ENCODE peak calls at places on chromosomes 4 and X, in nine cellular contexts. W is cardiac muscle cell; X is body of pancreas; Z is GM23338; V is breast epithelium; K is lower lobe of right lung; J is CD4-positive, CD25-positive, alpha-beta regulatory T cell; D is fibroblast of lung; H is GM23248. T is an unnamed sample.

GRCh38 chrX:63613531-63614028 is 171.4 kb downstream of the ARHGEF9 start:
- DNase-seq in W (no peak), X (no peak), Z (no peak), V (no peak), K (no peak), J (no peak), D (no peak), H (no peak), T (no peak)

GRCh38 chrX:18424482-18425198 is 768 bp upstream of the CDKL5 start:
- DNase-seq in W (peak), X (peak), Z (peak), V (no peak), K (peak), J (peak), D (peak), H (peak), T (no peak)

GRCh38 chr4:92303621-92304027 is at the start of gene GRID2:
- DNase-seq in W (peak), X (no peak), Z (peak), V (no peak), K (no peak), J (no peak), D (peak), H (peak), T (no peak)

GRCh38 chr4:31714238-31714637 is 994.1 kb downstream of the PCDH7 start:
- DNase-seq in W (peak), X (no peak), Z (no peak), V (no peak), K (no peak), J (no peak), D (no peak), H (no peak), T (no peak)

GRCh38 chr4:77044458-77045124 is 31.2 kb downstream of the CCNI start:
- DNase-seq in W (peak), X (no peak), Z (peak), V (no peak), K (no peak), J (peak), D (peak), H (peak), T (no peak)

GRCh38 chrX:26032141-26032917 is 105.8 kb upstream of the MAGEB18 start:
- DNase-seq in W (no peak), X (no peak), Z (no peak), V (no peak), K (no peak), J (no peak), D (peak), H (no peak), T (no peak)

GRCh38 chr4:146442801-146443200 is 78.9 kb downstream of the SLC10A7 start:
- DNase-seq in W (no peak), X (no peak), Z (no peak), V (no peak), K (no peak), J (no peak), D (peak), H (peak), T (no peak)

GRCh38 chr4:92387459-92388069 is 83.8 kb downstream of the GRID2 start:
- DNase-seq in W (peak), X (peak), Z (peak), V (no peak), K (no peak), J (peak), D (peak), H (peak), T (no peak)

GRCh38 chrX:78455901-78456300 is 128.5 kb upstream of the CYSLTR1 start:
- DNase-seq in W (no peak), X (no peak), Z (no peak), V (no peak), K (no peak), J (no peak), D (peak), H (peak), T (no peak)

GRCh38 chr4:139176299-139177048 is 544 bp downstream of the ELF2 start:
- DNase-seq in W (peak), X (peak), Z (peak), V (peak), K (peak), J (peak), D (peak), H (peak), T (peak)

GRCh38 chr4:62260256-62260655 is 1060.1 kb downstream of the ADGRL3 start:
- DNase-seq in W (no peak), X (no peak), Z (peak), V (no peak), K (no peak), J (no peak), D (no peak), H (no peak), T (no peak)

GRCh38 chr4:45629717-45630116 is 494.1 kb downstream of the GABRG1 start:
- DNase-seq in W (no peak), X (no peak), Z (no peak), V (no peak), K (no peak), J (no peak), D (peak), H (peak), T (no peak)

GRCh38 chrX:9928083-9928482 is 39.1 kb upstream of the CLDN34 start:
- DNase-seq in W (peak), X (no peak), Z (peak), V (no peak), K (no peak), J (no peak), D (no peak), H (no peak), T (no peak)

DNA sequence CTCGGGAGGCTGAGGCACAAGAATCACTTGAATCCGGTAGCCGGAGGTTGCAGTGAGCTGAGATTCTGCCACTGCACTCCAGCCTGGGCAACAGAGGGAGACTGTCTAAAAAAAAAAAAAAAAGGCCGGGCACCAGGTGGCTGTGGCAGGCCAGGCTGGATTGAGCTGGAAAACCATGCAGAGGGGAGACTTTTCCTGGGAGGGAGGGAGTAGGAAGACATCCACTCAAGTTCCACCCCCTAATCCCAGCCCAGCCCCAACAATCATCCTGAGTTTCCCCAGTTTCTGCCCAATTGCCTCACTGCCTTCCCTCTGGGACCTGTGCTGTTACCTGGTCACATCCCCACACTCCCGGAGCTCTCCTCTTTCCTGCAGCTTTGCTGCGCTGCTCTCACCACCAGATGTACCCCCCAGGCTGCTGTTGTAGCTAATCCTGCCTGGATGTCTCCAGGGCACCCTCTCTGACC is 9.0 kb upstream of the TSPYL2 start:
- DNase-seq in W (no peak), X (no peak), Z (peak), V (no peak), K (no peak), J (no peak), D (no peak), H (no peak), T (no peak)
- H3K4me3 ChIP-seq in W (no peak), X (no peak), Z (no peak), V (no peak), K (no peak), J (no peak), D (no peak), H (no peak), T (no peak)

DNA sequence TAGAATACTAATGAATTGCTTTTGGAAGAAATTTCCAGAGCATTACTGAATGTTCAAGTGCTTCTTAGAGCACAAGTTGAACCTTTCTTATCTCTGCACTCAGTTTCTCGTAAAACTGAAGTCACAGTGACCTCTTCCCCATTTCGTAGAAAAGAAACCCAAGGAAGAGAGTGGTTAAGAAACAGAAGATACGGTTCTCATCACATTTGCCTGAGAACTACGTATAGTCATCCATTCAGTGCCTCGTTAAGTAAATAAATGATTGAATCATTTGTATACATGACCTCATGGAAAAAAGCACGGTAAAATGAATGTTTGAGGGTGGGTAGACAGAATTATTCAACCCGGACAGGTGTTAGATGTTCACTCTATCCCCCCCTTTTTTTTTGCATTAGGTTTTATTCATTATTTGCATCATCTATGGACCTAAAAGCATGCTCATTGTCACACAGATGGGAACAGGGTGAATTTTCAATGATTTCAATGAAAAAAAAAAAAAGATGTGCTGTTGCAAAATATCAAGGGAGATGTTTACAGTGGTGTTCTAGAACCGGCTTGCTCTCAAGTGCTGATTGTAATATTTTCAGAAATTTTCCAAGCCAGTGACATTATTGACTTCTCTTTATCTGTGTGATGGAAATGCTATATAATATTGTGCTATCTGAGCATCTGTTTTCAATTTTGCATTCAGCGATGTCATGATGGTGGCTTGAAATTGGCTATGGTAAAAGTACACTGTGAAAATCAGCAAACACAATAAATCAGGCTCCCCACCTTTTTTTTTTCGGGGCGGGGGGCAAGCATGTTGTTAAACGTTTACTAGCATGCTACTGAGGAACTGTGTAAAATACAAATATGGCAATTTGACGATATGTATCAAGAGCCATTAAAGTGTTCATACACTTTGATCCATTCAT is 4.3 kb downstream of the RHOH start:
- DNase-seq in W (no peak), X (no peak), Z (no peak), V (no peak), K (no peak), J (peak), D (peak), H (no peak), T (no peak)
- H3K27ac ChIP-seq in W (no peak), X (no peak), Z (no peak), V (peak), K (peak), J (peak), D (no peak), H (no peak), T (no peak)

DNA sequence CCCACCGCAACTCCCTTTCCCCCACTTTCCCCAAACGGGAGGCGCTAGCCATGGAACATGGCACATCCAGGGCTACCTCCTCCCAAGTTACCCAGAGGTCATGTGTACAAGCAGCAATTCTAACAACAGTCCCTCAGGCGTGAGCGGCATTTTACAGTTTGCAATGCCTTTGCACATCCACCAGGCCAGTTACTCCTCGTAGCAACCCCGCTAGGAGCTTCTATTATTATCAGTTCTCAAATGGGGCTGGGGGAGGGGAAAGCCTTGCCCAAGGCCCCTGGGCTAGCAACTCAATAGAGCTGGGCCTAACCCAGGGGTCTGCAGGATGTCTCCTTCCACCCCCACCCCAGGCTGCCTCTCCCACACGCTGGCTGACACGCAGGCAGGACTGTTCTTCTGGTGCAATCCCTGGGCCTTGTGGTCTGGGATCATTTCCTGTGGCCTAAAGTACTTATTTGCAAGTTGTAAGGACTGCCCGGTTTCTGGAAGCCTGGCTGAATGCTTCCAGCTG is 27.8 kb downstream of the PJA1 start:
- DNase-seq in W (no peak), X (no peak), Z (peak), V (no peak), K (no peak), J (no peak), D (peak), H (peak), T (peak)
- H3K4me3 ChIP-seq in W (no peak), X (no peak), Z (peak), V (peak), K (peak), J (no peak), D (no peak), H (no peak), T (peak)

GRCh38 chr4:105710678-105711077 is 2.1 kb downstream of the GSTCD start:
- DNase-seq in W (no peak), X (no peak), Z (no peak), V (no peak), K (no peak), J (no peak), D (peak), H (peak), T (no peak)
- H3K27ac ChIP-seq in W (no peak), X (no peak), Z (peak), V (no peak), K (no peak), J (no peak), D (no peak), H (no peak), T (no peak)

DNA sequence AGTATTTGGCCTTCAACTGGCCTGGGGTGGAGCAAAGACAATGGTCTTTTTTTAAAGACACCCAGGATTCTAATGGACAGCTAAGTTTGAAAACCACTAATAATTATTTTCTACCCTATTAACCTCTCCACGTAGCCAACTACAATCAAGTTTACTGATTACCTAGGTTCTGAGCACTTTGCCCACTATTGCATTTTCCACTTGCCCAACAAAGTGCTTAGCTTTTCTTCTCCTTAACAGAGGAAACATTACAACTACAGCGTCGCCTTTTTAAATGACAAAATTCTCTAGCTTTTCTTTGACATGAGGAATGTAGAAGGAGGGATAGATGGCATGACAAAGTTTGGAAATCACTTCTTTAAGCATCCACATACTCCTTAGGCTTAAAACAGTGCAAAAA is 2.0 kb downstream of the CHIC2 start:
- DNase-seq in W (no peak), X (no peak), Z (no peak), V (no peak), K (no peak), J (no peak), D (no peak), H (no peak), T (no peak)
- H3K4me3 ChIP-seq in W (peak), X (no peak), Z (peak), V (peak), K (peak), J (peak), D (peak), H (peak), T (peak)

DNA sequence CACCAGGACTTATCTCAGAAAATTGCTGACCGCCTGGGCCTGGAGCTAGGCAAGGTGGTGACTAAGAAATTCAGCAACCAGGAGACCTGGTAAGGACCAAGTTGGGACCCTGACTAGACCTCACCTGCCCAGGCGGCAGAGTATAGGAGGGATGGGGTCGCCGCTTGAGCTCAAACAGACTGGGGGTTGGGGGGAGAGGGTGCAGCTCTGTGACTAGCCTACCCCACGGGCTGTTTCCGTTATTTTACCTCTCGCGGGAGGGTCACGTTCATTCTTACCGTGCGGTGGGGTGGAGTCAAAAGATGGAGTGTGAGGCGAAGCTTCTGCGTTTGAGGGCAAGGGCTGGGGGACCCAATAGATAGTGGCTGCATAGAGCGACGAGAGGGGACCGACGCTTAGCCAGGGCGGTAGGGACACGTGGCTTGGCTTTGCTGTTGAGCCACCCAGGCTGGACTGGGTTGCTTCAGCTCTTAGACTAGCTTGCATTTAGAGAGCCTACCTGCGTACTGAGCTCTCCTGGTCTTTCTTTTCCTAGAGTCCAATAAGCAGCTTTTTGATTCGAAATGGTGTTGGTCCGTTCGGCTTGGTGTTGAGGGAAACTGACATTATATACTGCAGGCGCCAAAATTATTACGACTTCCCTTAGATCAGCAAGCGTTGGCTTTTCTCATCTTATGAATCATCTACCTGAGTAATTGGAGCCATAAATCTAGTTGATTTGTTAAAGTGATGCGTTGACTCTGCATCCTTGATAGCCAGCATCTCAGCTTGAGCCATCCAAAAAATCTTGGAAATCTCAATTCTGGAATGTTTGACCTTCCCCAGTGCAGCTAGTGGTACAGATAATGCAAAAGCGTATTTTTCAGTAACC is 587 bp downstream of the PRPS1 start:
- DNase-seq in W (peak), X (peak), Z (peak), V (no peak), K (peak), J (peak), D (peak), H (peak), T (peak)
- H3K27ac ChIP-seq in W (peak), X (peak), Z (peak), V (peak), K (peak), J (peak), D (peak), H (peak), T (peak)

GRCh38 chr4:185237185-185237584 is 27.8 kb downstream of the SNX25 start:
- DNase-seq in W (no peak), X (no peak), Z (no peak), V (no peak), K (no peak), J (no peak), D (no peak), H (no peak), T (no peak)
- H3K4me3 ChIP-seq in W (no peak), X (no peak), Z (no peak), V (no peak), K (no peak), J (no peak), D (no peak), H (no peak), T (no peak)

DNA sequence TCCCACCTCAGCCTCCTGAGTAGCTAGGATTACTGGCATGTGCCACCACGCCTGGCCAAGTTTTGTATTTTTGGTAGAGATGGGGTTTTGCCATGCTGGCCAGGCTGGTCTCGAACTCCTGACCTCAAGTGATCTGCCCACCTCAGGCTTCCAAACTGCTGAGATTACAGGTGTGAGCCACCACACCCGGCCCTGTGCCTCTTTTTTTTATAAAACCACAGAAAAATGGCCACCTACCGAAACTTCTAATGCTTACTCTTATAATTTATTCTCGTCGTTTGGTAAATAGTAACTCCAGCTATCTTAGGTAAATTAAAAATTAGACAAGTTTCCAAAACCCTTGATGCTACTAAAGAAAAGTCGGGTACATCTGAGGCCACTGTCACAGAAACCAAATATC is 54.4 kb downstream of the IRF2 start:
- DNase-seq in W (no peak), X (no peak), Z (no peak), V (no peak), K (no peak), J (no peak), D (no peak), H (no peak), T (no peak)
- H3K27ac ChIP-seq in W (no peak), X (no peak), Z (no peak), V (no peak), K (no peak), J (peak), D (no peak), H (no peak), T (no peak)

DNA sequence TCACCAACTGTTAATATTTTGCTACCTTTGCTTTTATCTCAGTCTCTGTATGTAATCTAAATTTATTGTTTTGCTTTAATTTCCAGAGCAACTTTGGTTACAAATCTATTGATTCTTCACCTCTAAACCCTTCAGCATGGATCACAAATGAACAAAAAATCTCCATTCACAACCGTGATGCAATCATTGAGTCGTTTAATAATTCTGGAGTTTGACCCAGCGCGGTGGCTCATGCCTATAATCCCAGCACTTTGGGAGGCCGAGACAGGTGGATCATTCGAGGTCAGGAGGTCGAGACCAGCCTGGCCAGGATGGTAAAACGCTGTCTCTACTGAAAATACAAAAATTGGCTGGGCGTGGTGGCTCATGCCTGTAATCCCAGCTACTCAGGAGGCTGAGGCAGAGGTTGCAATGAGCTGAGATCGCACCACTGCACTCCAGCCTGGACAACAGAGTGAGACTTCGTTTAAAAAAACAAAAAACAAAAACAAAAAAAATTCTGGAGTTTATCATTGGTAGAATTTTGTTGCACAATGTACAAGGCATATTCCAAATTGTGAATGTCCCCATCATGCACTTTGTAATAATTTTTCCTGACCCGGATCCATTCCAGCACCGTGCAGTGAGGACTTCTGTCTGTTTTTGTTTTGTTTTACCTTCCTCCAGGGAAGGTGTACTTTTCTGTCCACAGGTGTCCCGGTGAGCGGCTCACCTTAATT is 2.3 kb upstream of the IDUA start:
- DNase-seq in W (no peak), X (no peak), Z (no peak), V (no peak), K (no peak), J (no peak), D (no peak), H (no peak), T (no peak)
- H3K4me3 ChIP-seq in W (no peak), X (no peak), Z (peak), V (peak), K (peak), J (peak), D (no peak), H (peak), T (peak)

DNA sequence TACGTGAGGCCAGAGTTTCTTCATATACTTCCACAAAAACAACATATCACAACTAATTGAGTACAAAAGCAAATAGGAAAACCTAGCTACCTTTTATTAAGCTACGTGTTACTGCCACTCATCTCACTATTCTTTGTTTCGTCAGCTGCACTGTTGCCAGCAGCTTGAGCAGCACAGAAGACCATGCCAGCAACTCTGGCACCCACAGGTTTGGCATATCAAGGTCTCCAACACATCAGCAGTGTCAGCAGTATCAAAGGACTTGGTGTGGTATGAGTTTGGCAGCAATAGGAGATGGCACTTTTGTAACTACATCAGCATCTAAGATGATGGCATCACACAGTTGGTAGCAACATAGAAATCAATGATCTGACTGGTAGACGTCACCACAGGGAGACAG is 30.7 kb downstream of the CDKL2 start:
- DNase-seq in W (no peak), X (no peak), Z (no peak), V (no peak), K (no peak), J (no peak), D (no peak), H (no peak), T (no peak)
- H3K27ac ChIP-seq in W (no peak), X (no peak), Z (no peak), V (no peak), K (no peak), J (no peak), D (no peak), H (no peak), T (no peak)

T was measured in tibial artery.